ENCODE peak calls at places on chromosome 17, in six cellular contexts. One of them, this sample, is unnamed.

GRCh38 chr17:73349138-73349537 is 37.3 kb upstream of the CDC42EP4 start:
- DNase-seq in KBM-7: no peak
- DNase-seq in NCI-H1694 treated with DMSO at 0.1 percent for 48 hours: no peak
- DNase-seq in NCI-H1930: no peak
- DNase-seq in T-helper 2 cell: no peak
- DNase-seq in AML-193: no peak
- DNase-seq in this sample: no peak

GRCh38 chr17:80989586-80989913 is 2.1 kb upstream of the CHMP6 start:
- DNase-seq in KBM-7: no peak
- DNase-seq in NCI-H1694 treated with DMSO at 0.1 percent for 48 hours: no peak
- DNase-seq in NCI-H1930: no peak
- DNase-seq in T-helper 2 cell: no peak
- DNase-seq in AML-193: no peak
- DNase-seq in this sample: no peak

GRCh38 chr17:59668816-59669215 is 38.4 kb downstream of the PTRH2 start:
- DNase-seq in KBM-7: peak; percentile 67
- DNase-seq in NCI-H1694 treated with DMSO at 0.1 percent for 48 hours: no peak
- DNase-seq in NCI-H1930: no peak
- DNase-seq in T-helper 2 cell: no peak
- DNase-seq in AML-193: peak; percentile 41
- DNase-seq in this sample: no peak

GRCh38 chr17:14427914-14428639 is 127.2 kb downstream of the HS3ST3B1 start:
- DNase-seq in KBM-7: peak; percentile 68
- DNase-seq in NCI-H1694 treated with DMSO at 0.1 percent for 48 hours: no peak
- DNase-seq in NCI-H1930: no peak
- DNase-seq in T-helper 2 cell: peak; percentile 1
- DNase-seq in AML-193: no peak
- DNase-seq in this sample: no peak

GRCh38 chr17:37274432-37274831 is 101.4 kb upstream of the C17orf78 start:
- DNase-seq in KBM-7: no peak
- DNase-seq in NCI-H1694 treated with DMSO at 0.1 percent for 48 hours: no peak
- DNase-seq in NCI-H1930: no peak
- DNase-seq in T-helper 2 cell: no peak
- DNase-seq in AML-193: no peak
- DNase-seq in this sample: no peak

GRCh38 chr17:76696763-76697701 is 13.7 kb downstream of the MXRA7 start:
- DNase-seq in KBM-7: no peak
- DNase-seq in NCI-H1694 treated with DMSO at 0.1 percent for 48 hours: no peak
- DNase-seq in NCI-H1930: no peak
- DNase-seq in T-helper 2 cell: no peak
- DNase-seq in AML-193: no peak
- DNase-seq in this sample: no peak

GRCh38 chr17:44066204-44066930 is at the start of gene LSM12:
- DNase-seq in KBM-7: peak; percentile 96
- DNase-seq in NCI-H1694 treated with DMSO at 0.1 percent for 48 hours: peak; percentile 74
- DNase-seq in NCI-H1930: peak; percentile 83
- DNase-seq in T-helper 2 cell: peak; percentile 86
- DNase-seq in AML-193: peak; percentile 90
- DNase-seq in this sample: peak; percentile 78

GRCh38 chr17:7336240-7337175 is at the start of gene ACAP1:
- DNase-seq in KBM-7: peak; percentile 69
- DNase-seq in NCI-H1694 treated with DMSO at 0.1 percent for 48 hours: no peak
- DNase-seq in NCI-H1930: no peak
- DNase-seq in T-helper 2 cell: peak; percentile 76
- DNase-seq in AML-193: peak; percentile 31
- DNase-seq in this sample: no peak

GRCh38 chr17:79632432-79632735 is 21.5 kb upstream of the RBFOX3 start:
- DNase-seq in KBM-7: no peak
- DNase-seq in NCI-H1694 treated with DMSO at 0.1 percent for 48 hours: no peak
- DNase-seq in NCI-H1930: no peak
- DNase-seq in T-helper 2 cell: no peak
- DNase-seq in AML-193: no peak
- DNase-seq in this sample: no peak

GRCh38 chr17:80717661-80718060 is 173.0 kb downstream of the RPTOR start:
- DNase-seq in KBM-7: no peak
- DNase-seq in NCI-H1694 treated with DMSO at 0.1 percent for 48 hours: peak; percentile 74
- DNase-seq in NCI-H1930: no peak
- DNase-seq in T-helper 2 cell: no peak
- DNase-seq in AML-193: no peak
- DNase-seq in this sample: no peak

GRCh38 chr17:38605852-38606645 is at the start of gene SRCIN1:
- DNase-seq in KBM-7: peak; percentile 60
- DNase-seq in NCI-H1694 treated with DMSO at 0.1 percent for 48 hours: peak; percentile 63
- DNase-seq in NCI-H1930: peak; percentile 44
- DNase-seq in T-helper 2 cell: peak; percentile 19
- DNase-seq in AML-193: no peak
- DNase-seq in this sample: peak; percentile 40

GRCh38 chr17:44798352-44798751 is 31.7 kb downstream of the GJC1 start:
- DNase-seq in KBM-7: no peak
- DNase-seq in NCI-H1694 treated with DMSO at 0.1 percent for 48 hours: no peak
- DNase-seq in NCI-H1930: no peak
- DNase-seq in T-helper 2 cell: no peak
- DNase-seq in AML-193: no peak
- DNase-seq in this sample: no peak

GRCh38 chr17:142876-143784 is 5.8 kb downstream of the SCGB1C2 start:
- DNase-seq in KBM-7: no peak
- DNase-seq in NCI-H1694 treated with DMSO at 0.1 percent for 48 hours: no peak
- DNase-seq in NCI-H1930: no peak
- DNase-seq in T-helper 2 cell: no peak
- DNase-seq in AML-193: no peak
- DNase-seq in this sample: no peak

GRCh38 chr17:41308251-41308917 is 725 bp downstream of the KRTAP16-1 start:
- DNase-seq in KBM-7: no peak
- DNase-seq in NCI-H1694 treated with DMSO at 0.1 percent for 48 hours: peak; percentile 95
- DNase-seq in NCI-H1930: no peak
- DNase-seq in T-helper 2 cell: peak; percentile 36
- DNase-seq in AML-193: peak; percentile 99
- DNase-seq in this sample: no peak

GRCh38 chr17:78706271-78706915 is 75.7 kb downstream of the CYTH1 start:
- DNase-seq in KBM-7: no peak
- DNase-seq in NCI-H1694 treated with DMSO at 0.1 percent for 48 hours: peak; percentile 51
- DNase-seq in NCI-H1930: no peak
- DNase-seq in T-helper 2 cell: no peak
- DNase-seq in AML-193: no peak
- DNase-seq in this sample: no peak

GRCh38 chr17:14359251-14359939 is 58.5 kb downstream of the HS3ST3B1 start:
- DNase-seq in KBM-7: peak; percentile 89
- DNase-seq in NCI-H1694 treated with DMSO at 0.1 percent for 48 hours: no peak
- DNase-seq in NCI-H1930: no peak
- DNase-seq in T-helper 2 cell: no peak
- DNase-seq in AML-193: peak; percentile 79
- DNase-seq in this sample: no peak

GRCh38 chr17:2453325-2453724 is 52.5 kb upstream of the MNT start:
- DNase-seq in KBM-7: no peak
- DNase-seq in NCI-H1694 treated with DMSO at 0.1 percent for 48 hours: no peak
- DNase-seq in NCI-H1930: no peak
- DNase-seq in T-helper 2 cell: no peak
- DNase-seq in AML-193: no peak
- DNase-seq in this sample: no peak

GRCh38 chr17:52546493-52546892 is 388.0 kb upstream of the CA10 start:
- DNase-seq in KBM-7: no peak
- DNase-seq in NCI-H1694 treated with DMSO at 0.1 percent for 48 hours: no peak
- DNase-seq in NCI-H1930: no peak
- DNase-seq in T-helper 2 cell: no peak
- DNase-seq in AML-193: no peak
- DNase-seq in this sample: no peak

GRCh38 chr17:63975541-63976092 is 2.9 kb upstream of the SCN4A start:
- DNase-seq in KBM-7: no peak
- DNase-seq in NCI-H1694 treated with DMSO at 0.1 percent for 48 hours: no peak
- DNase-seq in NCI-H1930: no peak
- DNase-seq in T-helper 2 cell: no peak
- DNase-seq in AML-193: no peak
- DNase-seq in this sample: no peak

GRCh38 chr17:15348030-15348429 is 6.6 kb upstream of the TEKT3 start:
- DNase-seq in KBM-7: no peak
- DNase-seq in NCI-H1694 treated with DMSO at 0.1 percent for 48 hours: no peak
- DNase-seq in NCI-H1930: peak; percentile 77
- DNase-seq in T-helper 2 cell: no peak
- DNase-seq in AML-193: no peak
- DNase-seq in this sample: peak; percentile 75

GRCh38 chr17:73646409-73647305 is 2.4 kb upstream of the SDK2 start:
- DNase-seq in KBM-7: no peak
- DNase-seq in NCI-H1694 treated with DMSO at 0.1 percent for 48 hours: peak; percentile 16
- DNase-seq in NCI-H1930: no peak
- DNase-seq in T-helper 2 cell: no peak
- DNase-seq in AML-193: peak; percentile 24
- DNase-seq in this sample: no peak

GRCh38 chr17:66783656-66784381 is 51.1 kb upstream of the CACNG5 start:
- DNase-seq in KBM-7: no peak
- DNase-seq in NCI-H1694 treated with DMSO at 0.1 percent for 48 hours: no peak
- DNase-seq in NCI-H1930: no peak
- DNase-seq in T-helper 2 cell: no peak
- DNase-seq in AML-193: no peak
- DNase-seq in this sample: no peak

GRCh38 chr17:40283662-40284061 is 4.0 kb upstream of the CDC6 start:
- DNase-seq in KBM-7: no peak
- DNase-seq in NCI-H1694 treated with DMSO at 0.1 percent for 48 hours: no peak
- DNase-seq in NCI-H1930: no peak
- DNase-seq in T-helper 2 cell: no peak
- DNase-seq in AML-193: no peak
- DNase-seq in this sample: no peak

GRCh38 chr17:76524598-76525512 is 12.7 kb downstream of the CYGB start:
- DNase-seq in KBM-7: no peak
- DNase-seq in NCI-H1694 treated with DMSO at 0.1 percent for 48 hours: no peak
- DNase-seq in NCI-H1930: no peak
- DNase-seq in T-helper 2 cell: no peak
- DNase-seq in AML-193: no peak
- DNase-seq in this sample: no peak

GRCh38 chr17:32486701-32487459 is at the start of gene CDK5R1:
- DNase-seq in KBM-7: peak; percentile 45
- DNase-seq in NCI-H1694 treated with DMSO at 0.1 percent for 48 hours: peak; percentile 37
- DNase-seq in NCI-H1930: peak; percentile 78
- DNase-seq in T-helper 2 cell: peak; percentile 56
- DNase-seq in AML-193: peak; percentile 50
- DNase-seq in this sample: peak; percentile 25

GRCh38 chr17:51224615-51225262 is 35.1 kb downstream of the MBTD1 start:
- DNase-seq in KBM-7: no peak
- DNase-seq in NCI-H1694 treated with DMSO at 0.1 percent for 48 hours: no peak
- DNase-seq in NCI-H1930: no peak
- DNase-seq in T-helper 2 cell: no peak
- DNase-seq in AML-193: no peak
- DNase-seq in this sample: no peak

GRCh38 chr17:80880650-80880989 is 111.0 kb upstream of the CHMP6 start:
- DNase-seq in KBM-7: no peak
- DNase-seq in NCI-H1694 treated with DMSO at 0.1 percent for 48 hours: no peak
- DNase-seq in NCI-H1930: no peak
- DNase-seq in T-helper 2 cell: no peak
- DNase-seq in AML-193: no peak
- DNase-seq in this sample: no peak

GRCh38 chr17:8256691-8257090 is 7.6 kb downstream of the PFAS start:
- DNase-seq in KBM-7: no peak
- DNase-seq in NCI-H1694 treated with DMSO at 0.1 percent for 48 hours: no peak
- DNase-seq in NCI-H1930: no peak
- DNase-seq in T-helper 2 cell: no peak
- DNase-seq in AML-193: no peak
- DNase-seq in this sample: no peak

GRCh38 chr17:26818736-26819135 is 475.2 kb upstream of the WSB1 start:
- DNase-seq in KBM-7: no peak
- DNase-seq in NCI-H1694 treated with DMSO at 0.1 percent for 48 hours: no peak
- DNase-seq in NCI-H1930: no peak
- DNase-seq in T-helper 2 cell: no peak
- DNase-seq in AML-193: no peak
- DNase-seq in this sample: no peak

GRCh38 chr17:70047619-70048018 is 27.4 kb upstream of the KCNJ16 start:
- DNase-seq in KBM-7: no peak
- DNase-seq in NCI-H1694 treated with DMSO at 0.1 percent for 48 hours: no peak
- DNase-seq in NCI-H1930: no peak
- DNase-seq in T-helper 2 cell: no peak
- DNase-seq in AML-193: no peak
- DNase-seq in this sample: no peak

GRCh38 chr17:50355701-50356341 is 9.9 kb downstream of the XYLT2 start:
- DNase-seq in KBM-7: no peak
- DNase-seq in NCI-H1694 treated with DMSO at 0.1 percent for 48 hours: no peak
- DNase-seq in NCI-H1930: no peak
- DNase-seq in T-helper 2 cell: no peak
- DNase-seq in AML-193: no peak
- DNase-seq in this sample: no peak

GRCh38 chr17:7313028-7313889 is 1.9 kb downstream of the GPS2 start:
- DNase-seq in KBM-7: peak; percentile 38
- DNase-seq in NCI-H1694 treated with DMSO at 0.1 percent for 48 hours: no peak
- DNase-seq in NCI-H1930: no peak
- DNase-seq in T-helper 2 cell: no peak
- DNase-seq in AML-193: no peak
- DNase-seq in this sample: no peak